ENCODE peak calls at places on chromosomes 12 and 14, in ten cellular contexts. Q, H, J, K, L, G, Y, C, Z and R are unnamed samples.

GRCh38 chr12:69932154-69932553 is 107.1 kb downstream of the MYRFL start:
- DNase-seq in Q (peak; percentile 75), C (no peak), L (no peak), Y (no peak), Z (peak; percentile 52), H (no peak), G (no peak), J (no peak), K (no peak), R (no peak)

GRCh38 chr12:46585854-46586621 is 213.5 kb upstream of the SLC38A2 start:
- DNase-seq in Y (peak; percentile 73), G (no peak), J (no peak), H (no peak), Q (peak; percentile 88), L (peak; percentile 94), Z (no peak), K (no peak), C (peak; percentile 76), R (peak; percentile 48)

GRCh38 chr14:51335521-51335920 is 95.5 kb downstream of the TMX1 start:
- DNase-seq in Z (no peak), H (no peak), Y (no peak), Q (no peak), L (no peak), G (no peak), K (no peak), J (no peak), C (no peak), R (no peak)

GRCh38 chr14:68486033-68486732 is 306.7 kb downstream of the ZFP36L1 start:
- DNase-seq in G (peak; percentile 30), J (no peak), Q (no peak), H (no peak), Y (no peak), C (no peak), K (no peak), Z (no peak), L (no peak), R (no peak)

GRCh38 chr12:90281156-90281868 is 572.7 kb upstream of the ATP2B1 start:
- DNase-seq in K (no peak), L (no peak), Y (no peak), H (no peak), C (no peak), J (no peak), Q (no peak), G (no peak), Z (no peak), R (no peak)

GRCh38 chr12:52629251-52630103 is 11.1 kb upstream of the KRT73 start:
- DNase-seq in H (no peak), G (no peak), Z (no peak), Y (no peak), L (no peak), C (no peak), Q (no peak), K (no peak), J (no peak), R (no peak)

GRCh38 chr14:102295301-102295700 is 9.7 kb downstream of the MOK start:
- DNase-seq in Z (no peak), J (no peak), H (no peak), C (peak; percentile 30), Y (peak; percentile 32), Q (no peak), L (no peak), K (no peak), G (no peak), R (no peak)

GRCh38 chr12:71746983-71747611 is 7.6 kb upstream of the RAB21 start:
- DNase-seq in C (peak; percentile 61), H (peak; percentile 12), Z (peak; percentile 27), G (peak; percentile 52), Y (peak; percentile 67), Q (peak; percentile 43), L (peak; percentile 38), J (no peak), K (peak; percentile 21), R (peak; percentile 44)

GRCh38 chr12:127761880-127762279 is 505.1 kb upstream of the TMEM132C start:
- DNase-seq in Q (no peak), J (no peak), Y (no peak), L (no peak), H (peak; percentile 34), C (no peak), K (no peak), Z (no peak), G (no peak), R (no peak)

GRCh38 chr12:14979468-14979867 is 6.6 kb downstream of the PDE6H start:
- DNase-seq in K (no peak), C (no peak), Z (no peak), Q (no peak), J (no peak), H (no peak), Y (no peak), G (no peak), L (no peak), R (no peak)

GRCh38 chr14:32233292-32233691 is 30.2 kb upstream of the RNU6-8 start:
- DNase-seq in G (no peak), J (no peak), Z (no peak), Y (no peak), L (peak; percentile 23), K (no peak), Q (no peak), C (no peak), H (no peak), R (no peak)

GRCh38 chr12:8678661-8679111 is 16.1 kb upstream of the MFAP5 start:
- DNase-seq in Y (no peak), L (no peak), K (no peak), J (no peak), C (no peak), Z (no peak), Q (no peak), G (no peak), H (no peak), R (peak; percentile 17)

GRCh38 chr12:109394891-109395290 is 47.2 kb downstream of the MYO1H start:
- DNase-seq in L (no peak), C (no peak), Y (no peak), J (no peak), Q (no peak), K (no peak), H (no peak), Z (no peak), G (no peak), R (no peak)

GRCh38 chr14:91225025-91225424 is 19.5 kb downstream of the GPR68 start:
- DNase-seq in C (peak; percentile 64), J (no peak), Z (no peak), H (no peak), L (no peak), Y (no peak), G (no peak), K (no peak), Q (no peak), R (peak; percentile 44)

GRCh38 chr14:94598816-94599655 is 13.2 kb upstream of the SERPINA3 start:
- DNase-seq in L (peak; percentile 98), C (peak; percentile 90), G (peak; percentile 69), Y (peak; percentile 91), K (no peak), J (no peak), Q (peak; percentile 58), Z (no peak), H (peak; percentile 44), R (peak; percentile 93)

GRCh38 chr14:55955175-55955574 is 163.0 kb upstream of the PELI2 start:
- DNase-seq in K (no peak), Q (no peak), C (no peak), Y (no peak), H (no peak), G (no peak), J (no peak), L (no peak), Z (no peak), R (no peak)

GRCh38 chr12:46377678-46378077 is 5.1 kb upstream of the SLC38A2 start:
- DNase-seq in Y (no peak), H (no peak), L (peak; percentile 59), C (peak; percentile 20), K (no peak), J (no peak), Q (no peak), Z (no peak), G (no peak), R (no peak)

GRCh38 chr12:34595749-34596733 is 573.7 kb downstream of the ALG10 start:
- DNase-seq in C (no peak), K (no peak), J (no peak), Y (no peak), Z (no peak), L (no peak), G (no peak), H (no peak), Q (no peak), R (no peak)